ENCODE peak calls at places on chromosomes 16 and 17, in nine cellular contexts. One of them, this sample, is unnamed.

GRCh38 chr16:11597268-11597690 is 10.6 kb upstream of the LITAF start:
- DNase-seq in left cardiac atrium: peak; percentile 20
- DNase-seq in neuronal stem cell: no peak
- DNase-seq in A673: no peak
- DNase-seq in GM04504: no peak
- DNase-seq in NCI-H226: no peak
- DNase-seq in amygdala: no peak
- DNase-seq in activated CD8-positive, alpha-beta T cell treated with anti-CD3 and anti-CD28 coated beads for 36 hours: peak; percentile 27
- DNase-seq in kidney tubule cell: peak; percentile 81
- DNase-seq in this sample: no peak

GRCh38 chr17:78541488-78542237 is 35.5 kb downstream of the DNAH17 start:
- DNase-seq in left cardiac atrium: no peak
- DNase-seq in amygdala: no peak
- DNase-seq in activated CD8-positive, alpha-beta T cell treated with anti-CD3 and anti-CD28 coated beads for 36 hours: peak; percentile 17
- DNase-seq in GM04504: peak; percentile 15
- DNase-seq in neuronal stem cell: no peak
- DNase-seq in NCI-H226: no peak
- DNase-seq in kidney tubule cell: peak; percentile 41
- DNase-seq in A673: peak; percentile 38
- DNase-seq in this sample: no peak

GRCh38 chr16:10517868-10518267 is 62.5 kb downstream of the EMP2 start:
- DNase-seq in NCI-H226: no peak
- DNase-seq in kidney tubule cell: no peak
- DNase-seq in GM04504: no peak
- DNase-seq in left cardiac atrium: no peak
- DNase-seq in activated CD8-positive, alpha-beta T cell treated with anti-CD3 and anti-CD28 coated beads for 36 hours: no peak
- DNase-seq in amygdala: no peak
- DNase-seq in A673: no peak
- DNase-seq in neuronal stem cell: no peak
- DNase-seq in this sample: no peak

GRCh38 chr17:10127819-10128375 is 70.5 kb downstream of the GAS7 start:
- DNase-seq in activated CD8-positive, alpha-beta T cell treated with anti-CD3 and anti-CD28 coated beads for 36 hours: no peak
- DNase-seq in A673: no peak
- DNase-seq in amygdala: no peak
- DNase-seq in neuronal stem cell: no peak
- DNase-seq in left cardiac atrium: peak; percentile 88
- DNase-seq in kidney tubule cell: peak; percentile 32
- DNase-seq in NCI-H226: peak; percentile 11
- DNase-seq in GM04504: peak; percentile 93
- DNase-seq in this sample: no peak

GRCh38 chr16:59088401-59088800 is 354.3 kb upstream of the GOT2 start:
- DNase-seq in left cardiac atrium: no peak
- DNase-seq in kidney tubule cell: no peak
- DNase-seq in GM04504: no peak
- DNase-seq in NCI-H226: no peak
- DNase-seq in A673: no peak
- DNase-seq in amygdala: no peak
- DNase-seq in neuronal stem cell: no peak
- DNase-seq in activated CD8-positive, alpha-beta T cell treated with anti-CD3 and anti-CD28 coated beads for 36 hours: no peak
- DNase-seq in this sample: no peak

GRCh38 chr16:82675300-82675699 is 48.5 kb downstream of the CDH13 start:
- DNase-seq in NCI-H226: no peak
- DNase-seq in neuronal stem cell: no peak
- DNase-seq in activated CD8-positive, alpha-beta T cell treated with anti-CD3 and anti-CD28 coated beads for 36 hours: no peak
- DNase-seq in GM04504: no peak
- DNase-seq in A673: no peak
- DNase-seq in kidney tubule cell: no peak
- DNase-seq in left cardiac atrium: no peak
- DNase-seq in amygdala: no peak
- DNase-seq in this sample: no peak

GRCh38 chr17:71726320-71726719 is 394.5 kb upstream of the SOX9 start:
- DNase-seq in NCI-H226: no peak
- DNase-seq in left cardiac atrium: no peak
- DNase-seq in activated CD8-positive, alpha-beta T cell treated with anti-CD3 and anti-CD28 coated beads for 36 hours: no peak
- DNase-seq in GM04504: no peak
- DNase-seq in kidney tubule cell: no peak
- DNase-seq in A673: peak; percentile 50
- DNase-seq in amygdala: no peak
- DNase-seq in neuronal stem cell: no peak
- DNase-seq in this sample: no peak

GRCh38 chr16:67393111-67393789 is at the start of gene TPPP3:
- DNase-seq in GM04504: peak; percentile 52
- DNase-seq in kidney tubule cell: peak; percentile 75
- DNase-seq in NCI-H226: peak; percentile 65
- DNase-seq in neuronal stem cell: peak; percentile 85
- DNase-seq in left cardiac atrium: peak; percentile 95
- DNase-seq in A673: peak; percentile 82
- DNase-seq in activated CD8-positive, alpha-beta T cell treated with anti-CD3 and anti-CD28 coated beads for 36 hours: peak; percentile 76
- DNase-seq in amygdala: peak; percentile 76
- DNase-seq in this sample: peak; percentile 84

GRCh38 chr16:87469186-87469585 is 23.6 kb downstream of the ZCCHC14 start:
- DNase-seq in left cardiac atrium: no peak
- DNase-seq in NCI-H226: no peak
- DNase-seq in neuronal stem cell: no peak
- DNase-seq in GM04504: no peak
- DNase-seq in A673: no peak
- DNase-seq in kidney tubule cell: no peak
- DNase-seq in activated CD8-positive, alpha-beta T cell treated with anti-CD3 and anti-CD28 coated beads for 36 hours: no peak
- DNase-seq in amygdala: no peak
- DNase-seq in this sample: no peak

GRCh38 chr17:5700791-5701190 is 116.5 kb upstream of the NLRP1 start:
- DNase-seq in NCI-H226: no peak
- DNase-seq in GM04504: no peak
- DNase-seq in A673: no peak
- DNase-seq in left cardiac atrium: no peak
- DNase-seq in neuronal stem cell: no peak
- DNase-seq in amygdala: no peak
- DNase-seq in kidney tubule cell: no peak
- DNase-seq in activated CD8-positive, alpha-beta T cell treated with anti-CD3 and anti-CD28 coated beads for 36 hours: no peak
- DNase-seq in this sample: no peak

GRCh38 chr16:87604572-87605135 is 2.3 kb downstream of the JPH3 start:
- DNase-seq in left cardiac atrium: no peak
- DNase-seq in A673: no peak
- DNase-seq in amygdala: no peak
- DNase-seq in GM04504: no peak
- DNase-seq in NCI-H226: no peak
- DNase-seq in kidney tubule cell: no peak
- DNase-seq in activated CD8-positive, alpha-beta T cell treated with anti-CD3 and anti-CD28 coated beads for 36 hours: no peak
- DNase-seq in neuronal stem cell: no peak
- DNase-seq in this sample: no peak

GRCh38 chr17:34756670-34757021 is 177.3 kb downstream of the TMEM132E start:
- DNase-seq in NCI-H226: no peak
- DNase-seq in amygdala: no peak
- DNase-seq in left cardiac atrium: no peak
- DNase-seq in A673: no peak
- DNase-seq in neuronal stem cell: no peak
- DNase-seq in activated CD8-positive, alpha-beta T cell treated with anti-CD3 and anti-CD28 coated beads for 36 hours: no peak
- DNase-seq in kidney tubule cell: peak; percentile 37
- DNase-seq in GM04504: no peak
- DNase-seq in this sample: no peak

GRCh38 chr17:28807925-28808641 is 34.5 kb downstream of the FAM222B start:
- DNase-seq in NCI-H226: peak; percentile 59
- DNase-seq in kidney tubule cell: peak; percentile 80
- DNase-seq in activated CD8-positive, alpha-beta T cell treated with anti-CD3 and anti-CD28 coated beads for 36 hours: no peak
- DNase-seq in left cardiac atrium: no peak
- DNase-seq in GM04504: peak; percentile 80
- DNase-seq in A673: peak; percentile 31
- DNase-seq in amygdala: no peak
- DNase-seq in neuronal stem cell: no peak
- DNase-seq in this sample: no peak

GRCh38 chr16:88804552-88805339 is 1.2 kb downstream of the CDT1 start:
- DNase-seq in activated CD8-positive, alpha-beta T cell treated with anti-CD3 and anti-CD28 coated beads for 36 hours: peak; percentile 54
- DNase-seq in amygdala: no peak
- DNase-seq in NCI-H226: no peak
- DNase-seq in GM04504: no peak
- DNase-seq in kidney tubule cell: peak; percentile 52
- DNase-seq in left cardiac atrium: no peak
- DNase-seq in neuronal stem cell: no peak
- DNase-seq in A673: no peak
- DNase-seq in this sample: peak; percentile 7

GRCh38 chr17:60315650-60316049 is 76.3 kb downstream of the USP32 start:
- DNase-seq in amygdala: no peak
- DNase-seq in neuronal stem cell: no peak
- DNase-seq in A673: no peak
- DNase-seq in left cardiac atrium: no peak
- DNase-seq in NCI-H226: no peak
- DNase-seq in activated CD8-positive, alpha-beta T cell treated with anti-CD3 and anti-CD28 coated beads for 36 hours: no peak
- DNase-seq in kidney tubule cell: no peak
- DNase-seq in GM04504: no peak
- DNase-seq in this sample: no peak

GRCh38 chr16:88086571-88087516 is 135.6 kb downstream of the BANP start:
- DNase-seq in activated CD8-positive, alpha-beta T cell treated with anti-CD3 and anti-CD28 coated beads for 36 hours: no peak
- DNase-seq in GM04504: no peak
- DNase-seq in kidney tubule cell: no peak
- DNase-seq in left cardiac atrium: peak; percentile 16
- DNase-seq in amygdala: no peak
- DNase-seq in neuronal stem cell: no peak
- DNase-seq in A673: no peak
- DNase-seq in NCI-H226: no peak
- DNase-seq in this sample: no peak

GRCh38 chr16:676565-677297 is 1.3 kb downstream of the RHBDL1 start:
- DNase-seq in amygdala: no peak
- DNase-seq in GM04504: no peak
- DNase-seq in activated CD8-positive, alpha-beta T cell treated with anti-CD3 and anti-CD28 coated beads for 36 hours: no peak
- DNase-seq in kidney tubule cell: no peak
- DNase-seq in A673: no peak
- DNase-seq in neuronal stem cell: no peak
- DNase-seq in left cardiac atrium: no peak
- DNase-seq in NCI-H226: no peak
- DNase-seq in this sample: no peak

GRCh38 chr17:2346475-2346874 is 9.2 kb downstream of the SGSM2 start:
- DNase-seq in amygdala: no peak
- DNase-seq in GM04504: no peak
- DNase-seq in kidney tubule cell: no peak
- DNase-seq in NCI-H226: no peak
- DNase-seq in neuronal stem cell: no peak
- DNase-seq in A673: no peak
- DNase-seq in left cardiac atrium: no peak
- DNase-seq in activated CD8-positive, alpha-beta T cell treated with anti-CD3 and anti-CD28 coated beads for 36 hours: no peak
- DNase-seq in this sample: no peak

GRCh38 chr17:54945671-54946070 is 22.8 kb downstream of the COX11 start:
- DNase-seq in neuronal stem cell: no peak
- DNase-seq in kidney tubule cell: no peak
- DNase-seq in amygdala: no peak
- DNase-seq in NCI-H226: no peak
- DNase-seq in A673: no peak
- DNase-seq in GM04504: no peak
- DNase-seq in left cardiac atrium: no peak
- DNase-seq in activated CD8-positive, alpha-beta T cell treated with anti-CD3 and anti-CD28 coated beads for 36 hours: no peak
- DNase-seq in this sample: no peak

GRCh38 chr16:720507-720989 is 398 bp upstream of the ANTKMT start:
- DNase-seq in NCI-H226: peak; percentile 82
- DNase-seq in left cardiac atrium: peak; percentile 71
- DNase-seq in activated CD8-positive, alpha-beta T cell treated with anti-CD3 and anti-CD28 coated beads for 36 hours: peak; percentile 86
- DNase-seq in neuronal stem cell: no peak
- DNase-seq in kidney tubule cell: peak; percentile 77
- DNase-seq in GM04504: no peak
- DNase-seq in amygdala: peak; percentile 62
- DNase-seq in A673: peak; percentile 81
- DNase-seq in this sample: no peak

GRCh38 chr17:39525801-39526506 is 64.7 kb downstream of the CDK12 start:
- DNase-seq in left cardiac atrium: no peak
- DNase-seq in NCI-H226: no peak
- DNase-seq in activated CD8-positive, alpha-beta T cell treated with anti-CD3 and anti-CD28 coated beads for 36 hours: no peak
- DNase-seq in GM04504: no peak
- DNase-seq in A673: no peak
- DNase-seq in amygdala: no peak
- DNase-seq in neuronal stem cell: no peak
- DNase-seq in kidney tubule cell: no peak
- DNase-seq in this sample: no peak

GRCh38 chr17:28271431-28271830 is 47.6 kb upstream of the TMEM97 start:
- DNase-seq in activated CD8-positive, alpha-beta T cell treated with anti-CD3 and anti-CD28 coated beads for 36 hours: no peak
- DNase-seq in amygdala: no peak
- DNase-seq in NCI-H226: no peak
- DNase-seq in A673: no peak
- DNase-seq in left cardiac atrium: no peak
- DNase-seq in neuronal stem cell: no peak
- DNase-seq in kidney tubule cell: no peak
- DNase-seq in GM04504: no peak
- DNase-seq in this sample: no peak

GRCh38 chr17:71118039-71118438 is 948.7 kb downstream of the KCNJ2 start:
- DNase-seq in left cardiac atrium: no peak
- DNase-seq in neuronal stem cell: no peak
- DNase-seq in kidney tubule cell: peak; percentile 55
- DNase-seq in A673: no peak
- DNase-seq in activated CD8-positive, alpha-beta T cell treated with anti-CD3 and anti-CD28 coated beads for 36 hours: no peak
- DNase-seq in NCI-H226: no peak
- DNase-seq in GM04504: peak; percentile 3
- DNase-seq in amygdala: no peak
- DNase-seq in this sample: peak; percentile 4

GRCh38 chr16:76474048-76474447 is 196.8 kb downstream of the CNTNAP4 start:
- DNase-seq in kidney tubule cell: no peak
- DNase-seq in amygdala: no peak
- DNase-seq in A673: no peak
- DNase-seq in neuronal stem cell: no peak
- DNase-seq in activated CD8-positive, alpha-beta T cell treated with anti-CD3 and anti-CD28 coated beads for 36 hours: no peak
- DNase-seq in left cardiac atrium: no peak
- DNase-seq in NCI-H226: no peak
- DNase-seq in GM04504: no peak
- DNase-seq in this sample: no peak

GRCh38 chr16:47129755-47130435 is 13.8 kb downstream of the NETO2 start:
- DNase-seq in NCI-H226: no peak
- DNase-seq in A673: no peak
- DNase-seq in activated CD8-positive, alpha-beta T cell treated with anti-CD3 and anti-CD28 coated beads for 36 hours: no peak
- DNase-seq in neuronal stem cell: no peak
- DNase-seq in amygdala: no peak
- DNase-seq in left cardiac atrium: no peak
- DNase-seq in GM04504: no peak
- DNase-seq in kidney tubule cell: no peak
- DNase-seq in this sample: no peak

GRCh38 chr17:80224683-80225082 is 4.5 kb downstream of the SLC26A11 start:
- DNase-seq in A673: no peak
- DNase-seq in NCI-H226: no peak
- DNase-seq in neuronal stem cell: no peak
- DNase-seq in activated CD8-positive, alpha-beta T cell treated with anti-CD3 and anti-CD28 coated beads for 36 hours: no peak
- DNase-seq in amygdala: no peak
- DNase-seq in kidney tubule cell: no peak
- DNase-seq in left cardiac atrium: no peak
- DNase-seq in GM04504: no peak
- DNase-seq in this sample: no peak

GRCh38 chr17:73357318-73357717 is 45.5 kb upstream of the CDC42EP4 start:
- DNase-seq in NCI-H226: no peak
- DNase-seq in A673: no peak
- DNase-seq in amygdala: no peak
- DNase-seq in neuronal stem cell: no peak
- DNase-seq in GM04504: no peak
- DNase-seq in activated CD8-positive, alpha-beta T cell treated with anti-CD3 and anti-CD28 coated beads for 36 hours: no peak
- DNase-seq in left cardiac atrium: no peak
- DNase-seq in kidney tubule cell: no peak
- DNase-seq in this sample: no peak

GRCh38 chr16:25264599-25264998 is 7.0 kb upstream of the ZKSCAN2 start:
- DNase-seq in amygdala: no peak
- DNase-seq in A673: peak; percentile 37
- DNase-seq in activated CD8-positive, alpha-beta T cell treated with anti-CD3 and anti-CD28 coated beads for 36 hours: peak; percentile 24
- DNase-seq in kidney tubule cell: no peak
- DNase-seq in NCI-H226: no peak
- DNase-seq in GM04504: no peak
- DNase-seq in neuronal stem cell: no peak
- DNase-seq in left cardiac atrium: no peak
- DNase-seq in this sample: peak; percentile 30

GRCh38 chr16:10979717-10980601 is 35.6 kb downstream of the CLEC16A start:
- DNase-seq in activated CD8-positive, alpha-beta T cell treated with anti-CD3 and anti-CD28 coated beads for 36 hours: no peak
- DNase-seq in amygdala: peak; percentile 28
- DNase-seq in GM04504: peak; percentile 34
- DNase-seq in NCI-H226: peak; percentile 42
- DNase-seq in left cardiac atrium: no peak
- DNase-seq in kidney tubule cell: no peak
- DNase-seq in neuronal stem cell: no peak
- DNase-seq in A673: no peak
- DNase-seq in this sample: no peak

GRCh38 chr17:60067871-60068270 is 10.8 kb downstream of the HEATR6 start:
- DNase-seq in GM04504: no peak
- DNase-seq in neuronal stem cell: no peak
- DNase-seq in amygdala: no peak
- DNase-seq in activated CD8-positive, alpha-beta T cell treated with anti-CD3 and anti-CD28 coated beads for 36 hours: no peak
- DNase-seq in A673: no peak
- DNase-seq in kidney tubule cell: no peak
- DNase-seq in NCI-H226: no peak
- DNase-seq in left cardiac atrium: no peak
- DNase-seq in this sample: no peak

GRCh38 chr16:67481561-67482259 is 753 bp upstream of the ATP6V0D1 start:
- DNase-seq in kidney tubule cell: no peak
- DNase-seq in amygdala: no peak
- DNase-seq in A673: peak; percentile 33
- DNase-seq in neuronal stem cell: no peak
- DNase-seq in activated CD8-positive, alpha-beta T cell treated with anti-CD3 and anti-CD28 coated beads for 36 hours: peak; percentile 73
- DNase-seq in NCI-H226: no peak
- DNase-seq in GM04504: no peak
- DNase-seq in left cardiac atrium: peak; percentile 60
- DNase-seq in this sample: no peak

This sample was measured in endothelial cell.